ENCODE peak calls at places on chromosomes 11 and 22, in five cellular contexts. One of them, this sample, is unnamed.

GRCh38 chr11:62497132-62497915 is 49.3 kb downstream of the AHNAK start:
- DNase-seq in A549: peak; percentile 75
- DNase-seq in HCT116: peak; percentile 74
- DNase-seq in endothelial cell of umbilical vein: peak; percentile 68
- DNase-seq in K562: peak; percentile 13
- DNase-seq in this sample: peak; percentile 85

GRCh38 chr11:108818971-108819370 is 154.1 kb downstream of the DDX10 start:
- DNase-seq in A549: no peak
- DNase-seq in HCT116: no peak
- DNase-seq in endothelial cell of umbilical vein: peak; percentile 58
- DNase-seq in K562: no peak
- DNase-seq in this sample: peak; percentile 39

GRCh38 chr22:21832291-21833290 is 34.9 kb downstream of the MAPK1 start:
- DNase-seq in A549: no peak
- DNase-seq in HCT116: no peak
- DNase-seq in endothelial cell of umbilical vein: no peak
- DNase-seq in K562: no peak
- DNase-seq in this sample: no peak

GRCh38 chr11:61893981-61894380 is 2.6 kb upstream of the FADS3 start:
- DNase-seq in A549: no peak
- DNase-seq in HCT116: no peak
- DNase-seq in endothelial cell of umbilical vein: peak; percentile 51
- DNase-seq in K562: no peak
- DNase-seq in this sample: no peak

GRCh38 chr11:79314906-79315689 is 125.7 kb downstream of the TENM4 start:
- DNase-seq in A549: no peak
- DNase-seq in HCT116: no peak
- DNase-seq in endothelial cell of umbilical vein: no peak
- DNase-seq in K562: no peak
- DNase-seq in this sample: peak; percentile 73

GRCh38 chr11:34161812-34162506 is 56.5 kb downstream of the NAT10 start:
- DNase-seq in A549: no peak
- DNase-seq in HCT116: no peak
- DNase-seq in endothelial cell of umbilical vein: no peak
- DNase-seq in K562: peak; percentile 62
- DNase-seq in this sample: peak; percentile 63

GRCh38 chr11:48034926-48035876 is 54.8 kb downstream of the PTPRJ start:
- DNase-seq in A549: no peak
- DNase-seq in HCT116: no peak
- DNase-seq in endothelial cell of umbilical vein: no peak
- DNase-seq in K562: no peak
- DNase-seq in this sample: no peak

GRCh38 chr11:117823941-117824420 is 563 bp downstream of the FXYD2 start:
- DNase-seq in A549: no peak
- DNase-seq in HCT116: no peak
- DNase-seq in endothelial cell of umbilical vein: peak; percentile 88
- DNase-seq in K562: no peak
- DNase-seq in this sample: peak; percentile 85

GRCh38 chr22:17781319-17782031 is 7.2 kb upstream of the BID start:
- DNase-seq in A549: peak; percentile 68
- DNase-seq in HCT116: no peak
- DNase-seq in endothelial cell of umbilical vein: peak; percentile 15
- DNase-seq in K562: no peak
- DNase-seq in this sample: peak; percentile 73

GRCh38 chr11:32334822-32335221 is 100.5 kb downstream of the WT1 start:
- DNase-seq in A549: peak; percentile 46
- DNase-seq in HCT116: peak; percentile 55
- DNase-seq in endothelial cell of umbilical vein: no peak
- DNase-seq in K562: peak; percentile 40
- DNase-seq in this sample: peak; percentile 24

GRCh38 chr11:32332990-32333334 is 102.4 kb downstream of the WT1 start:
- DNase-seq in A549: no peak
- DNase-seq in HCT116: no peak
- DNase-seq in endothelial cell of umbilical vein: no peak
- DNase-seq in K562: no peak
- DNase-seq in this sample: no peak

GRCh38 chr11:32331098-32331497 is 104.2 kb downstream of the WT1 start:
- DNase-seq in A549: no peak
- DNase-seq in HCT116: no peak
- DNase-seq in endothelial cell of umbilical vein: no peak
- DNase-seq in K562: no peak
- DNase-seq in this sample: no peak

GRCh38 chr11:32331792-32332191 is 103.5 kb downstream of the WT1 start:
- DNase-seq in A549: no peak
- DNase-seq in HCT116: no peak
- DNase-seq in endothelial cell of umbilical vein: no peak
- DNase-seq in K562: no peak
- DNase-seq in this sample: no peak

DNA sequence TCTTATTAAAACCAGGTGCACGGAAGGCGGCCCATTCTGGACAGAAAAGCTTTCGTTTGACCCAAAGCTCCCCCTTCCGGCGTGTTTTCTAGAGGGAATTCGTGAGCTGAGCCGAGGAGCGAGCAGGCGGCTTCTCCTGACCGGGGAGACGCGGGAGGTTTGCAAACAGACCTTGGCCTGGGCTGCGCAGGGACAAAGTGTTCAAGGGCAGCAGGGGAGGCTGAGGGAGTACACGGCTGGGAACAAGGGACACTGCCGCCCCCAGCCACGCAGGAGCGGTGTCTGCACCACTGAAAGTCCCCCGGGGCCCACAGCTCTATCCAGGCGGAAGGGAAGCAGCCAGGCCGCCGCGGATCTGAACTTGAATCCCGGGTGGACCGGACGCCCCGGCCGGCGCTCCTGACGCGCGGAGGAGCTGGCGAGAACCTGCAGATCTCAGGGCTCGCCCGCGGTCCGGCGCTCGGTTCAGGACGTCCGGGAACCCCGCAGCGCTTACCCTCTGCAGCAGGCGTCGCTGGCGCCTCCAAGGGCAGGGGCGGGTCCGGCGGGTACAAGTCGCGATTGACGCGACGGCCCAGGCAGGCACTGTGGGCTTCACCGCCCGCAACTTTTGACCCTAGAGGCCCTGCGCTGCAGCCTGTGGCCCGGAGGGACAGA is 101.9 kb downstream of the WT1 start:
- DNase-seq in A549: peak; percentile 73
- DNase-seq in HCT116: no peak
- DNase-seq in endothelial cell of umbilical vein: peak; percentile 28
- DNase-seq in K562: no peak
- DNase-seq in this sample: no peak
- TF ChIP-seq MAX in A549: peak; percentile 69
- TF ChIP-seq MAX in HCT116: no peak
- TF ChIP-seq MAX in endothelial cell of umbilical vein: no peak
- TF ChIP-seq MAX in K562: no peak
- TF ChIP-seq MAX in this sample: no peak

DNA sequence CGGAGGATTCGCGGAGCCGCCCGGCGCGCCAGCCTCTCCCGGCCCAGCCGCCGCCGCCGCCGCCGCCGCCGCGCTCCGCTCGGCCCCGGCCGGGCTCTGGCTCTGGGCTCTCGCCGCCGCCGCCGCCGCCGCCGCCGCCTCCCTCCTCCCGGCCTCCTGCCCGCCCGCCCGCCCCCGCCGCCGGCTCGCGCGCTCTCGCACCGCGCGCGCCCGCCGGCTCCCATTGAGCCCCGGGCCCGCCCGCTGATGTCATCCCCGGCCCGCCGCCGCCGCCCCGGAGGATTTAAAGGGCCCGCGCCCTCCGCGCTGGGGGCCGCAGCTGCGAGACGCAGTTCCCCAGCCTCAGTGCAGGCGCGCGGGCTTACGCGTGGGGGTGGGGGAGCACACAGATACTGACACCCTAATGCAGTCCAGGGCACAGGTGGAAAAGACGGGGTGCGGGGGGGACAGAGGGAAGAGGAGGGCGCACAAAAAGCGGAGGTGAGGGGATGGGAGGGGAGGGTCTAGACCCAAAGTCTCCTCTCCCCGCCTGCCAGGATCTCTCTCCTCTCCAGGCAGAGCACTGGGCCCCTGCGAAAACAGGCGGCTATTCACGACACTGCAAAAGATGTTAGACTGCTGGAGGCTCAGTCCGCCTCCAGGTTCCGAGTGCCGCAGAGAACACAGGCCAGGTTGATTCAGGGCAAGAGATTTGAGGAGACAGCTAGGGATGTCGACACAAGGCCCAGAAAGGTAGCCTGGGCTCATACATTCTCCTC is at the start of gene CSNK1E:
- DNase-seq in A549: peak; percentile 51
- DNase-seq in HCT116: no peak
- DNase-seq in endothelial cell of umbilical vein: peak; percentile 47
- DNase-seq in K562: peak; percentile 86
- DNase-seq in this sample: peak; percentile 70
- TF ChIP-seq POLR2A in A549: no peak
- TF ChIP-seq POLR2A in HCT116: no peak
- TF ChIP-seq POLR2A in endothelial cell of umbilical vein: no peak
- TF ChIP-seq POLR2A in K562: peak; percentile 26
- TF ChIP-seq POLR2A in this sample: peak; percentile 21

DNA sequence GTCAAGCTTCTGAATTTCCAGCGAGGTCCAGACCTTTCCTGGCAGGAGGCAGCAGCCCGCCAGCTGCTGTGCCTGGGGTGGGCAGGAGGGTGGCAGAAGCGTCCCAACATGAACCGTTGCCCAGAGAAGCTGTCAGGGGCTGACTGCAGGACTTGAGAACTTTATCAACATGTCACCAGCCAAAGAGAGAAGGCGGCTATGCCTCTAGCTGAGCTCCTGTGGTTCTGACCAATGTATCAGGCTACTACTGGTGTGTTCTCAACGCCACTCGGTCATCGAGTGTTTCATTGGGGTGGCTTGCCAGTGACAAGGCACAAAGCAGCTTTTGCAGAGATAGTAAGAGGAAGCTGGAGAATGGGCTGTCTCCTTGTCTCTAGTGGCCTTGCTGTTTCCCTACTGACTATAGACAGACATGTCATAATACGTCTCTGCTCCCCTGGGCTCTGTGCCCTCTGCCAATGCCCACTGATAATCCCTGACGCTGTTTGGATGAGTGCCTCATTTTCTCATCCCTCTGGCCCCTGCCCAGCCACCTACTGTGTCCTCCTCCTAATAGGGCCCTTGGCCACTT is 17.6 kb upstream of the ASCC2 start:
- DNase-seq in A549: no peak
- DNase-seq in HCT116: no peak
- DNase-seq in endothelial cell of umbilical vein: no peak
- DNase-seq in K562: no peak
- DNase-seq in this sample: peak; percentile 21
- TF ChIP-seq MAX in A549: no peak
- TF ChIP-seq MAX in HCT116: no peak
- TF ChIP-seq MAX in endothelial cell of umbilical vein: no peak
- TF ChIP-seq MAX in K562: no peak
- TF ChIP-seq MAX in this sample: no peak

GRCh38 chr22:46582281-46582811 is 37.8 kb upstream of the GRAMD4 start:
- DNase-seq in A549: no peak
- DNase-seq in HCT116: no peak
- DNase-seq in endothelial cell of umbilical vein: no peak
- DNase-seq in K562: no peak
- DNase-seq in this sample: no peak
- TF ChIP-seq POLR2A in A549: no peak
- TF ChIP-seq POLR2A in HCT116: no peak
- TF ChIP-seq POLR2A in endothelial cell of umbilical vein: no peak
- TF ChIP-seq POLR2A in K562: no peak
- TF ChIP-seq POLR2A in this sample: no peak

GRCh38 chr11:133492895-133493294 is 39.4 kb downstream of the OPCML start:
- DNase-seq in A549: no peak
- DNase-seq in HCT116: no peak
- DNase-seq in endothelial cell of umbilical vein: no peak
- DNase-seq in K562: no peak
- DNase-seq in this sample: no peak

GRCh38 chr11:133491680-133492383 is 40.5 kb downstream of the OPCML start:
- DNase-seq in A549: no peak
- DNase-seq in HCT116: no peak
- DNase-seq in endothelial cell of umbilical vein: no peak
- DNase-seq in K562: no peak
- DNase-seq in this sample: no peak
- TF ChIP-seq MAX in A549: no peak
- TF ChIP-seq MAX in HCT116: no peak
- TF ChIP-seq MAX in endothelial cell of umbilical vein: no peak
- TF ChIP-seq MAX in K562: no peak
- TF ChIP-seq MAX in this sample: no peak

DNA sequence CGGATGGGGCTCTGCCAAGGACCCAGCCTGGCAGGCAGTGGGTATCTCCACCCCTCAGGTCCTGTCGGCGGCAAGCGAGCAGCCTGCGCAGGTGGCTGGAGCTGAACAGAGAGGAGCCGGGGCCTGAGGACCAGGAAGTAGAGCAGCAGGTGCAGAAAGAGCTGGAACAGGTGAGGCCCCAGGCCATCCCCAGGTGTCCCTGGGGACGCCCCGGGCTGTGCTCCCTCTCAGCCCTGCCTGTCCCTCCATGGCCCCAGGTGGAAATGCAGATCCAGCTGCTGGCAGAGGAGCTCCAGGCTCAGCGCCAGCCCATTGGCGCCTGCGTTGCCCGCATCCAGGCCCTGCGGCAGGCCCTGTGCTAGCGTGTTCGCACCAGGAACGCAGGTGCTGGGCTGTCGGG is 44.0 kb downstream of the PISD start:
- DNase-seq in A549: no peak
- DNase-seq in HCT116: no peak
- DNase-seq in endothelial cell of umbilical vein: no peak
- DNase-seq in K562: no peak
- DNase-seq in this sample: no peak
- TF ChIP-seq POLR2A in A549: no peak
- TF ChIP-seq POLR2A in HCT116: no peak
- TF ChIP-seq POLR2A in endothelial cell of umbilical vein: no peak
- TF ChIP-seq POLR2A in K562: no peak
- TF ChIP-seq POLR2A in this sample: no peak

GRCh38 chr11:3108183-3108721 is 51.0 kb upstream of the CARS1 start:
- DNase-seq in A549: no peak
- DNase-seq in HCT116: no peak
- DNase-seq in endothelial cell of umbilical vein: no peak
- DNase-seq in K562: no peak
- DNase-seq in this sample: no peak
- TF ChIP-seq MAX in A549: no peak
- TF ChIP-seq MAX in HCT116: no peak
- TF ChIP-seq MAX in endothelial cell of umbilical vein: no peak
- TF ChIP-seq MAX in K562: no peak
- TF ChIP-seq MAX in this sample: no peak

DNA sequence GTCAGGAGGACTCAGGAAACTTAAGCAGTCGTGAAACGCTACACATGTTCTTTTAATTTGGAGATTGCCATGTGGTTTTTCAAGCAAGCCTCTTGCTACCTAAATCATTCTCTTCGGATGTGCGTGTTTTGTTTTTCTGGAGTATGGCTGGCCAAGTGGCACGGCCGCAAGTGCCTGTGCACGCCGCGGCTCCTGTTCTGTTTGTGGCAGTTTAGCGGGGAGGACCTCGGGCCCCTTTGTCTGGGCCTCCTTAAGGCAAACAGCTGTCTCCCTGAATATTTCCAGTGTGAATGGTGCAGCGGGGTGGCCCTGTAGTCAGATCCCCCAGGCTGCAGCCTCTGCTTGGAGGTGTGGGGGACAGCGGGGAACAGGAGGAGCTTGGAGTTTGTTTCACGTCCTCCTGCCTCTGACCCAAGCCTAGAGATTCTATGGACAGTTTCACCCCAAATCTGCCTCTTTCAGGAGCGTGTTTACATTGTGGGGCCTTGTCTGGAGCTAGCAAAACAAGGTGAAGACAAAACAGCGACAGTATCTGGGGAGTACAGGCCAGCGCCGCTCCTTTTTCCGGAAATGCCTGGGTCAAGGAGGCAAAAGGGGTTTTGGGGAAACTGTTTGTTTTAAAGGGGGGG is 1.3 kb downstream of the LRP5 start:
- DNase-seq in A549: no peak
- DNase-seq in HCT116: no peak
- DNase-seq in endothelial cell of umbilical vein: peak; percentile 35
- DNase-seq in K562: no peak
- DNase-seq in this sample: peak; percentile 74
- TF ChIP-seq POLR2A in A549: no peak
- TF ChIP-seq POLR2A in HCT116: no peak
- TF ChIP-seq POLR2A in endothelial cell of umbilical vein: no peak
- TF ChIP-seq POLR2A in K562: no peak
- TF ChIP-seq POLR2A in this sample: no peak

This sample was measured in NB4.